ENCODE peak calls at places on chromosomes 3 and 15, in five cellular contexts. One of them, this sample, is unnamed. For H3K9me2, the result is how much of the 10 kb centered on the place peaks cover.

GRCh38 chr3:177174607-177175006 is 22.7 kb downstream of the TBL1XR1 start:
- DNase-seq in SK-N-SH: no peak
- DNase-seq in GM23248: no peak
- DNase-seq in HCT116: no peak
- DNase-seq in GM23338: no peak
- DNase-seq in this sample: no peak

GRCh38 chr3:30518201-30518864 is 88.1 kb upstream of the TGFBR2 start:
- DNase-seq in GM23338: no peak
- DNase-seq in GM23248: no peak
- DNase-seq in SK-N-SH: no peak
- DNase-seq in HCT116: no peak
- DNase-seq in this sample: peak

GRCh38 chr15:39338251-39338650 is 242.6 kb upstream of the THBS1 start:
- DNase-seq in GM23248: no peak
- DNase-seq in HCT116: no peak
- DNase-seq in GM23338: no peak
- DNase-seq in SK-N-SH: no peak
- DNase-seq in this sample: no peak

GRCh38 chr15:56017920-56018319 is 24.5 kb upstream of the NEDD4 start:
- DNase-seq in SK-N-SH: no peak
- DNase-seq in HCT116: no peak
- DNase-seq in GM23248: no peak
- DNase-seq in GM23338: peak
- DNase-seq in this sample: no peak

GRCh38 chr3:194574639-194575483 is 58.4 kb downstream of the TMEM44 start:
- DNase-seq in SK-N-SH: no peak
- DNase-seq in GM23338: no peak
- DNase-seq in HCT116: no peak
- DNase-seq in GM23248: peak
- DNase-seq in this sample: no peak

GRCh38 chr3:112459750-112460149 is 39.5 kb downstream of the BTLA start:
- DNase-seq in GM23248: no peak
- DNase-seq in GM23338: no peak
- DNase-seq in HCT116: no peak
- DNase-seq in SK-N-SH: no peak
- DNase-seq in this sample: no peak

GRCh38 chr15:77499087-77499765 is 78.5 kb downstream of the HMG20A start:
- DNase-seq in GM23338: no peak
- DNase-seq in HCT116: no peak
- DNase-seq in SK-N-SH: peak
- DNase-seq in GM23248: peak
- DNase-seq in this sample: no peak

GRCh38 chr3:131714585-131715220 is 211.9 kb upstream of the MRPL3 start:
- DNase-seq in GM23248: no peak
- DNase-seq in SK-N-SH: no peak
- DNase-seq in HCT116: no peak
- DNase-seq in GM23338: no peak
- DNase-seq in this sample: no peak

GRCh38 chr15:52021128-52021671 is 2.2 kb downstream of the MAPK6 start:
- DNase-seq in GM23248: peak
- DNase-seq in SK-N-SH: peak
- DNase-seq in HCT116: peak
- DNase-seq in GM23338: peak
- DNase-seq in this sample: peak

GRCh38 chr3:136787226-136787793 is 31.6 kb upstream of the SLC35G2 start:
- DNase-seq in HCT116: no peak
- DNase-seq in GM23338: no peak
- DNase-seq in GM23248: peak
- DNase-seq in SK-N-SH: no peak
- DNase-seq in this sample: no peak

GRCh38 chr15:85533949-85534543 is 153.6 kb downstream of the AKAP13 start:
- DNase-seq in HCT116: no peak
- DNase-seq in SK-N-SH: no peak
- DNase-seq in GM23338: no peak
- DNase-seq in GM23248: no peak
- DNase-seq in this sample: no peak

GRCh38 chr3:20683912-20684311 is 497.9 kb upstream of the SGO1 start:
- DNase-seq in GM23248: peak
- DNase-seq in HCT116: no peak
- DNase-seq in SK-N-SH: no peak
- DNase-seq in GM23338: no peak
- DNase-seq in this sample: no peak

GRCh38 chr15:61556037-61556648 is 327.0 kb upstream of the RORA start:
- DNase-seq in SK-N-SH: no peak
- DNase-seq in HCT116: no peak
- DNase-seq in GM23338: no peak
- DNase-seq in GM23248: peak
- DNase-seq in this sample: no peak

GRCh38 chr3:94626599-94626998 is 563.7 kb downstream of the NSUN3 start:
- DNase-seq in SK-N-SH: no peak
- DNase-seq in HCT116: no peak
- DNase-seq in GM23338: no peak
- DNase-seq in GM23248: no peak
- DNase-seq in this sample: no peak

GRCh38 chr3:185825639-185826481 is 1.0 kb upstream of the IGF2BP2 start:
- DNase-seq in GM23338: peak
- DNase-seq in GM23248: peak
- DNase-seq in SK-N-SH: peak
- DNase-seq in HCT116: no peak
- DNase-seq in this sample: peak

GRCh38 chr3:148737104-148737525 is 39.4 kb downstream of the AGTR1 start:
- DNase-seq in HCT116: no peak
- DNase-seq in SK-N-SH: peak
- DNase-seq in GM23248: peak
- DNase-seq in GM23338: no peak
- DNase-seq in this sample: peak

GRCh38 chr3:178195824-178196223 is 340.4 kb upstream of the KCNMB2 start:
- DNase-seq in SK-N-SH: no peak
- DNase-seq in GM23248: peak
- DNase-seq in HCT116: no peak
- DNase-seq in GM23338: no peak
- DNase-seq in this sample: no peak

GRCh38 chr3:37949866-37950265 is 40.7 kb upstream of the VILL start:
- DNase-seq in SK-N-SH: no peak
- DNase-seq in GM23248: no peak
- DNase-seq in HCT116: no peak
- DNase-seq in GM23338: no peak
- DNase-seq in this sample: no peak

GRCh38 chr3:14804835-14805780 is 13.7 kb upstream of the FGD5 start:
- DNase-seq in HCT116: no peak
- DNase-seq in GM23248: no peak
- DNase-seq in GM23338: no peak
- DNase-seq in SK-N-SH: no peak
- DNase-seq in this sample: peak

GRCh38 chr3:150545419-150546225 is 674 bp downstream of the SERP1 start:
- DNase-seq in HCT116: no peak
- DNase-seq in GM23248: peak
- DNase-seq in GM23338: peak
- DNase-seq in SK-N-SH: no peak
- DNase-seq in this sample: peak

GRCh38 chr3:108983051-108983450 is 29.4 kb upstream of the GUCA1C start:
- DNase-seq in SK-N-SH: no peak
- DNase-seq in GM23338: no peak
- DNase-seq in HCT116: no peak
- DNase-seq in GM23248: peak
- DNase-seq in this sample: no peak

GRCh38 chr3:183984337-183984736 is 33.3 kb downstream of the ABCC5 start:
- DNase-seq in GM23248: no peak
- DNase-seq in GM23338: no peak
- DNase-seq in HCT116: no peak
- DNase-seq in SK-N-SH: peak
- DNase-seq in this sample: no peak

GRCh38 chr3:146476094-146476740 is 6.9 kb upstream of the PLSCR2 start:
- DNase-seq in HCT116: no peak
- DNase-seq in GM23248: no peak
- DNase-seq in GM23338: no peak
- DNase-seq in SK-N-SH: no peak
- DNase-seq in this sample: no peak

GRCh38 chr15:76433798-76434400 is 97.3 kb downstream of the ISL2 start:
- DNase-seq in GM23248: peak
- DNase-seq in SK-N-SH: no peak
- DNase-seq in HCT116: no peak
- DNase-seq in GM23338: peak
- DNase-seq in this sample: no peak

DNA sequence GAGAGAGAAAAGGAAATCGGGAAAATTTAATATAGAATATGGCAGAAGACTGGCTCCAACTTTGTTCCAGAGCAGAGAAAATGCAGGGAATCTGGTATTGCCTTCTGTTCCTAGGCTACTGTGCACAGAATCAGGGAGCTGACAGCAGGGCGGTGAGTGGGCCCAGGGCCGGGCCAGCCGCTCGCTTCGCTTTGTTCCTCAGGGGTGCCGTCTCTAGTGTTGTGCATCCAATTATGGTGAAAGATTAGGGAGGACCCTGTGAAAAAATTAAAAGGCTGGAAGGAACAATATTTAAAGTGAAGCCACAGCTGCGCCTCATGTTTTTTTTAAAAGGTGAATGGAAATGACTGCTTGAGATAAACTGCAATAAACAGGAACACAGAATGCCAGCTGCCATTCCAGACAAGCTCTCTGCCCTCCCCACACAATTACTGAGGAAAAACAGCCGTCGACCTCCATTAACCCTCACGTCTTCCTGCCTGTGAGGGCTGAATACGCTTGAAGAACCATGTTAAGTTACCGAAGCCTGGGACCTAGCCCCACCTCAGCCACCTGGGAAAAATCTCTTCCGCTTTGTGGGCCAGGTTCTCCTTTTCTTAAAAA is 132.0 kb upstream of the IL12A start:
- DNase-seq in HCT116: no peak
- DNase-seq in GM23338: no peak
- DNase-seq in SK-N-SH: peak
- DNase-seq in GM23248: no peak
- DNase-seq in this sample: no peak
- H3K4me3 ChIP-seq in HCT116: no peak
- H3K4me3 ChIP-seq in GM23338: no peak
- H3K4me3 ChIP-seq in SK-N-SH: no peak
- H3K4me3 ChIP-seq in GM23248: no peak
- H3K4me3 ChIP-seq in this sample: no peak

DNA sequence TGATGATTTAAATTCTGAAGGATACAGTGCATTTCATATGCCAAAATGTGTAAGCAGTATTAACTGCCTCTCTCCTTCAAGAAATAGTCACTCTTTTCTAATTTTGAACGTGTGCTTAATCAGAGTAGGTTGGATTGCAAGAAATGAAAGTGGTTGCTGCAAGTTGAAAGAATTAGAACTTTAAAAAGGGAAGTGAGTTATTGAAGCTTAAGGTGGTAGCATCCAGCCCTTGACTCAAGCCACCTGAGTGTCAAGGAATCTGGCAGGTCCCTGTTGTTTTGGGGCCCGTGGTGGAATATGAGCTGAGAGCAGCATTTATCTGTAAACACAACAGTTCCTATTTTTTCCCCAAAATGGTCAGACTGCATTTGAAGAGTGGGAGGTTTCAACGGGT is 1.7 kb downstream of the ITPR1 start:
- DNase-seq in GM23338: no peak
- DNase-seq in GM23248: no peak
- DNase-seq in HCT116: no peak
- DNase-seq in SK-N-SH: no peak
- DNase-seq in this sample: no peak
- H3K9me2 ChIP-seq in GM23338: under half
- H3K9me2 ChIP-seq in GM23248: under half
- H3K9me2 ChIP-seq in HCT116: under half
- H3K9me2 ChIP-seq in SK-N-SH: under half
- H3K9me2 ChIP-seq in this sample: under half

DNA sequence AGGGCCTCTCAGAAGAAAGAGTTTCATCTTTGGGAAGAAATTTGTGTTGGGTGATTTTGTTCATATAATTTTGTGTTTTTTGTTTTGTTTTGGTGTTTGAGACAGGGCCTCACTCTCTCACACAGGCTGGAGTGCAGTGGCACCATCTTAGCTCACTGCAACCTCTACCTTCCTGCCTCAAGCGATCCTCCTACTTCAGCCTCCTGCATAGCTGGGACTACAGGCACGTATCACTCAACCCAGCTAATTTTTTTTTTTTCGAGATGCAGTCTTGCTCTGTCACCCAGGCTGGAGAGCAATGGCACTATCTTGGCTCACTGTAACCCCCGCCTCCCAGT is 29.0 kb upstream of the PIK3CB start:
- DNase-seq in GM23248: no peak
- DNase-seq in HCT116: no peak
- DNase-seq in SK-N-SH: no peak
- DNase-seq in GM23338: no peak
- DNase-seq in this sample: no peak
- TF ChIP-seq EZH2phosphoT487 in GM23248: no peak
- TF ChIP-seq EZH2phosphoT487 in HCT116: no peak
- TF ChIP-seq EZH2phosphoT487 in SK-N-SH: no peak
- TF ChIP-seq EZH2phosphoT487 in GM23338: no peak
- TF ChIP-seq EZH2phosphoT487 in this sample: no peak

GRCh38 chr3:11580645-11581044 is 63.1 kb downstream of the VGLL4 start:
- DNase-seq in GM23248: no peak
- DNase-seq in GM23338: no peak
- DNase-seq in SK-N-SH: no peak
- DNase-seq in HCT116: no peak
- DNase-seq in this sample: no peak

GRCh38 chr3:11583638-11584046 is 60.1 kb downstream of the VGLL4 start:
- DNase-seq in GM23248: peak
- DNase-seq in GM23338: no peak
- DNase-seq in HCT116: no peak
- DNase-seq in SK-N-SH: no peak
- DNase-seq in this sample: no peak

GRCh38 chr3:11583226-11583625 is 60.5 kb downstream of the VGLL4 start:
- DNase-seq in HCT116: no peak
- DNase-seq in SK-N-SH: no peak
- DNase-seq in GM23248: peak
- DNase-seq in GM23338: no peak
- DNase-seq in this sample: no peak

GRCh38 chr3:11582123-11582968 is 61.4 kb downstream of the VGLL4 start:
- DNase-seq in HCT116: no peak
- DNase-seq in GM23248: peak
- DNase-seq in GM23338: peak
- DNase-seq in SK-N-SH: peak
- DNase-seq in this sample: peak

DNA sequence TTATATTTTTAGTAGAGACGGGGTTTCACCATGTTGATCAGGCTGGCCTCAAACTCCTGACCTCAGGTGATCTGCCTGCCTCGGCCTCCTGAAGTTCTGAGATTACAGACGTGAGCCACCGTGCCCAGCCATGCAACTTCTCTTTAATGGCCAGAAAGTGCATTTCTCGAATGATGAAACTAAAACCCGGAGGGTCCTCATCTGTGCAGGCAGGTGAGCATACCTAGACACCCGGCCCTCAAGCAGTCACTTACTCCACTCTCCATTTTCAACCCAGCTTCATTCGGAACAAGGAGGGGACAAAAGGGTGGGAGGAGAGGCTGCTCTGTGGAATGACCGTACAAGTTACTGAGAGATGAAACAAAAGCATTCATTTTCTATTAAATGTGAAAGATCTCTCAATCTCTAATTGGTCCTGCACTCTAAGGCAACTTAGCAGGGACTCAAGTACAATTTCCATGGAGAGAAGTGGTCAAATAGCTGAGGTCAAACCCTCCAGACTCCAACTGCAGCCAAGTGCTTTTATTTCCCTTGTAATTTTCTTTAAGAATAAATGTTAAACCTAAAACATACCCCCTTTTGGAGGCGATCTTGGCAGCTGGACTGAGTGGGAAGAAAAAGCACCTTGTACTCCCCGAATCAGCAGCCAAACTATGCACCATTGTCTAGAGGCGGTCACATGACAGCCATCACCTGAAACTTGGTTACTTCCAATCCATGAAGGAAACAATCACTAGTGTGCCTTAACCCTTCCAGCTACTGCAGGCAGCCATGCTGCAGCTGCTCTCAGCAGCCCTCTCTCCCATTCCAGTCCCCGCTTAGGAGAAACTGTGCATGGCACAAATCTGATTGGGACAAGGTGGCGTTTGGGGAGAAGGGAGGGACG is 62.2 kb downstream of the VGLL4 start:
- DNase-seq in GM23248: peak
- DNase-seq in SK-N-SH: no peak
- DNase-seq in HCT116: no peak
- DNase-seq in GM23338: no peak
- DNase-seq in this sample: no peak
- H3K4me3 ChIP-seq in GM23248: peak
- H3K4me3 ChIP-seq in SK-N-SH: peak
- H3K4me3 ChIP-seq in HCT116: no peak
- H3K4me3 ChIP-seq in GM23338: peak
- H3K4me3 ChIP-seq in this sample: peak